ENCODE peak calls at places on chromosome 4, in four cellular contexts. M is activated CD4-positive, alpha-beta T cell treated with anti-CD3 and anti-CD28 coated beads, Interleukin-2, amount 50 U/mL, for 1 hour; C is CD4-positive, alpha-beta T cell; Y is GM03348. O is an unnamed sample.

GRCh38 chr4:186726440-186727148 is 2.9 kb upstream of the FAT1 start:
- DNase-seq in M (no peak), C (no peak), Y (peak), O (no peak)

GRCh38 chr4:87971866-87972265 is 3.6 kb upstream of the SPP1 start:
- DNase-seq in M (no peak), C (no peak), Y (no peak), O (no peak)

GRCh38 chr4:168865854-168866253 is 144.2 kb downstream of the CBR4 start:
- DNase-seq in M (no peak), C (no peak), Y (no peak), O (no peak)

GRCh38 chr4:142088906-142089305 is 452.5 kb downstream of the IL15 start:
- DNase-seq in M (no peak), C (no peak), Y (peak), O (no peak)

GRCh38 chr4:144709159-144709558 is 63.2 kb downstream of the HHIP start:
- DNase-seq in M (no peak), C (no peak), Y (peak), O (no peak)

GRCh38 chr4:123673971-123674370 is 277.4 kb downstream of the SPRY1 start:
- DNase-seq in M (no peak), C (no peak), Y (peak), O (no peak)

GRCh38 chr4:65066106-65066505 is 604.2 kb downstream of the EPHA5 start:
- DNase-seq in M (no peak), C (no peak), Y (no peak), O (no peak)

GRCh38 chr4:123034023-123034422 is 111.6 kb upstream of the NUDT6 start:
- DNase-seq in M (no peak), C (no peak), Y (no peak), O (no peak)

GRCh38 chr4:47830263-47831025 is 7.4 kb downstream of the CORIN start:
- DNase-seq in M (no peak), C (no peak), Y (no peak), O (no peak)

GRCh38 chr4:158090323-158090722 is 82.5 kb downstream of the GASK1B start:
- DNase-seq in M (no peak), C (no peak), Y (no peak), O (no peak)

GRCh38 chr4:165060938-165061337 is 7.3 kb downstream of the TRIM75 start:
- DNase-seq in M (no peak), C (no peak), Y (no peak), O (no peak)

GRCh38 chr4:111837761-111838160 is 307.5 kb upstream of the FAM241A start:
- DNase-seq in M (no peak), C (no peak), Y (no peak), O (no peak)

GRCh38 chr4:38782452-38783108 is at the start of gene TLR10:
- DNase-seq in M (no peak), C (peak), Y (peak), O (peak)

GRCh38 chr4:57854748-57855147 is 744.6 kb upstream of the IGFBP7 start:
- DNase-seq in M (no peak), C (no peak), Y (no peak), O (no peak)

GRCh38 chr4:102263024-102263787 is 82.1 kb downstream of the SLC39A8 start:
- DNase-seq in M (no peak), C (no peak), Y (peak), O (no peak)

GRCh38 chr4:121977251-121978168 is 25.6 kb upstream of the TRPC3 start:
- DNase-seq in M (no peak), C (no peak), Y (no peak), O (no peak)